ENCODE peak calls at places on chromosome 2, in six cellular contexts. C is adrenal gland, Q is fibroblast of the aortic adventitia, E is GM20000, Z is foreskin fibroblast, W is transverse colon. G is an unnamed sample.

GRCh38 chr2:184053326-184053725 is 545.0 kb upstream of the ZNF804A start:
- DNase-seq in C (no peak), W (peak; percentile 38), E (no peak), Z (no peak), Q (no peak), G (no peak)

GRCh38 chr2:54503192-54503591 is 47.1 kb downstream of the SPTBN1 start:
- DNase-seq in C (no peak), Z (no peak), E (peak; percentile 54), W (peak; percentile 28), Q (no peak), G (peak; percentile 68)

GRCh38 chr2:97870396-97870843 is 125.3 kb downstream of the TMEM131 start:
- DNase-seq in Q (peak; percentile 87), E (peak; percentile 69), Z (peak; percentile 93), W (no peak), C (peak; percentile 49), G (peak; percentile 77)

GRCh38 chr2:239246723-239247122 is 154.1 kb downstream of the HDAC4 start:
- DNase-seq in Z (no peak), W (peak; percentile 56), E (no peak), C (no peak), Q (no peak), G (no peak)

GRCh38 chr2:130832296-130832940 is 4.3 kb upstream of the ARHGEF4 start:
- DNase-seq in Z (no peak), C (no peak), W (no peak), E (no peak), Q (no peak), G (no peak)

GRCh38 chr2:239917957-239918481 is 107.1 kb downstream of the NDUFA10 start:
- DNase-seq in E (no peak), Q (no peak), C (no peak), W (no peak), Z (no peak), G (no peak)

GRCh38 chr2:5070257-5070656 is 621.9 kb upstream of the SOX11 start:
- DNase-seq in E (no peak), Z (no peak), Q (no peak), C (no peak), W (no peak), G (no peak)

GRCh38 chr2:75108937-75109482 is 90.3 kb downstream of the TACR1 start:
- DNase-seq in C (no peak), Z (no peak), Q (no peak), E (no peak), W (no peak), G (no peak)

GRCh38 chr2:42906557-42907380 is 114.4 kb upstream of the HAAO start:
- DNase-seq in E (no peak), Z (no peak), Q (peak; percentile 63), C (no peak), W (peak; percentile 55), G (no peak)

GRCh38 chr2:204529795-204530463 is 15.3 kb upstream of the PARD3B start:
- DNase-seq in Q (no peak), E (no peak), C (no peak), Z (no peak), W (peak; percentile 77), G (no peak)

GRCh38 chr2:166106431-166107015 is 21.3 kb downstream of the SCN1A start:
- DNase-seq in C (no peak), E (no peak), Q (peak; percentile 47), Z (no peak), W (no peak), G (no peak)

GRCh38 chr2:147156970-147157369 is 687.9 kb upstream of the ACVR2A start:
- DNase-seq in C (no peak), E (no peak), Z (no peak), W (no peak), Q (no peak), G (no peak)

GRCh38 chr2:204583773-204584172 is 38.5 kb downstream of the PARD3B start:
- DNase-seq in W (no peak), E (no peak), Q (no peak), Z (no peak), C (no peak), G (no peak)

GRCh38 chr2:70115646-70116442 is 28.6 kb downstream of the PCBP1 start:
- DNase-seq in C (no peak), W (no peak), Z (no peak), E (peak; percentile 29), Q (no peak), G (peak; percentile 46)

GRCh38 chr2:170005702-170006101 is 172.2 kb upstream of the MYO3B start:
- DNase-seq in W (no peak), C (no peak), E (no peak), Q (no peak), Z (no peak), G (no peak)

GRCh38 chr2:143632751-143633374 is 503.6 kb downstream of the ARHGAP15 start:
- DNase-seq in W (no peak), E (no peak), C (no peak), Q (no peak), Z (no peak), G (peak; percentile 18)

GRCh38 chr2:6906165-6906751 is 11.0 kb upstream of the RNF144A start:
- DNase-seq in W (no peak), E (no peak), C (no peak), Z (no peak), Q (no peak), G (peak; percentile 48)

GRCh38 chr2:106334802-106335201 is 133.4 kb downstream of the RGPD3 start:
- DNase-seq in Z (no peak), Q (no peak), C (no peak), E (no peak), W (no peak), G (no peak)

GRCh38 chr2:54966165-54966819 is 84.0 kb downstream of the RTN4 start:
- DNase-seq in E (no peak), W (no peak), Z (no peak), C (no peak), Q (no peak), G (no peak)

GRCh38 chr2:33033524-33034150 is 86.9 kb downstream of the LTBP1 start:
- DNase-seq in W (no peak), C (no peak), Z (peak; percentile 49), Q (peak; percentile 81), E (no peak), G (no peak)

GRCh38 chr2:71190959-71191943 is 35.7 kb downstream of the PAIP2B start:
- DNase-seq in E (no peak), C (peak; percentile 28), W (no peak), Z (peak; percentile 16), Q (peak; percentile 44), G (no peak)
- TF ChIP-seq CTCF in E (no peak), C (peak; percentile 10), W (no peak), Z (peak; percentile 16), Q (peak; percentile 38), G (no peak)

GRCh38 chr2:187143537-187143936 is 294.6 kb upstream of the ZSWIM2 start:
- DNase-seq in E (no peak), C (no peak), W (no peak), Q (no peak), Z (no peak), G (no peak)
- TF ChIP-seq CTCF in E (no peak), C (no peak), W (no peak), Q (no peak), Z (no peak), G (no peak)

GRCh38 chr2:135530313-135531230 is at the start of gene ZRANB3:
- DNase-seq in Z (peak; percentile 97), W (peak; percentile 96), Q (peak; percentile 98), C (peak; percentile 98), E (peak; percentile 86), G (peak; percentile 98)

GRCh38 chr2:135525786-135526185 is 5.2 kb downstream of the ZRANB3 start:
- DNase-seq in E (no peak), C (no peak), W (no peak), Z (no peak), Q (no peak), G (no peak)

GRCh38 chr2:135532581-135532980 is 1.3 kb downstream of the R3HDM1 start:
- DNase-seq in E (no peak), Q (peak; percentile 5), W (no peak), Z (peak; percentile 4), C (no peak), G (no peak)

GRCh38 chr2:135528006-135528405 is 3.0 kb downstream of the ZRANB3 start:
- DNase-seq in C (no peak), E (no peak), W (no peak), Q (no peak), Z (no peak), G (no peak)

GRCh38 chr2:135531231-135532197 is at the start of gene R3HDM1:
- DNase-seq in Q (peak; percentile 100), C (peak; percentile 100), E (peak; percentile 96), W (peak; percentile 98), Z (peak; percentile 100), G (peak; percentile 97)
- TF ChIP-seq CTCF in Q (no peak), C (no peak), E (no peak), W (no peak), Z (no peak), G (no peak)

DNA sequence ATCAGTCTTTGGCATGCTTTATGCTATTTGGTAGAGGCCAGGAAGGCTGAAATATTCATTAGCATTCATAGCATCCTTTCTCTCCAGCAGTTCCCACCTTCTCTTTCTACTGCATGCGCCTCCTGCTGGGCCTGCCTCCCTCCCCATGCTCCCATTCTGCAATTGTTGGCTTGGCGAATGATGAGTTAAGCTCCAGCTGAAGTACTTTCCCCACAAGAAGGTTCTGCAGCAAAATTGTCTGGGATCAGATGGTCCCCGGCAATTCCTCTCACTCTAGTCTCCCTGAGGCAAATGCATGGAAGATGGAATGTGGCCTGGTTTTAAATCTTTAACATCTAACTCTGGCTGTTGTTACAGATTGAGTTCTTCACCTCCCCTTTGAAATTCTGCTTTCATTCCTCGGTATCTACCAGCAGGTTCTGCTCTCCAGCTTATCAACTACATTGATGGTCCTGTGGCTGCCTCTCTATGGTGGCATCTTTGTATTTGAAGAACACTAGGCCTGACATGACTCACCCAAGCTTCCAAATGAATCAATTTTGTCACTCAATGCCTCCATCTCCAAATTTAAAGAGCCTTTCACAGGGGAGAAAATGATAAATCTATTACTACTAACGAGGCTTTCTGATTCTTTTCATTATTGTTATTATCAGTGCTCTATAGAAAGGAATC is 55.9 kb downstream of the KCTD18 start:
- DNase-seq in Z (no peak), W (no peak), Q (no peak), E (no peak), C (no peak), G (no peak)
- TF ChIP-seq CTCF in Z (no peak), W (no peak), Q (peak; percentile 9), E (no peak), C (no peak), G (no peak)

GRCh38 chr2:21748501-21748900 is 624.7 kb downstream of the TDRD15 start:
- DNase-seq in Q (no peak), W (no peak), Z (no peak), E (no peak), C (no peak), G (no peak)

GRCh38 chr2:21757805-21758204 is 634.0 kb downstream of the TDRD15 start:
- DNase-seq in E (no peak), W (no peak), C (no peak), Z (no peak), Q (no peak), G (no peak)

GRCh38 chr2:21759819-21760218 is 636.1 kb downstream of the TDRD15 start:
- DNase-seq in W (no peak), Q (no peak), E (no peak), Z (no peak), C (no peak), G (no peak)

GRCh38 chr2:21754164-21754788 is 630.5 kb downstream of the TDRD15 start:
- DNase-seq in W (no peak), C (no peak), E (no peak), Z (no peak), Q (no peak), G (no peak)
- TF ChIP-seq CTCF in W (no peak), C (no peak), E (no peak), Z (no peak), Q (no peak), G (no peak)